ENCODE peak calls at places on chromosome 12, in five cellular contexts. W is heart right ventricle, H is Panc1, P is stomach, U is endodermal cell. V is an unnamed sample.

GRCh38 chr12:96136129-96136528 is 58.0 kb upstream of the ELK3 start:
- DNase-seq in U (no peak), P (no peak), W (no peak), H (no peak), V (peak; percentile 68)

GRCh38 chr12:115468087-115468510 is 784.1 kb upstream of the TBX3 start:
- DNase-seq in H (no peak), U (peak; percentile 87), W (no peak), P (peak; percentile 67), V (no peak)

GRCh38 chr12:108302471-108303311 is 36.4 kb downstream of the CMKLR1 start:
- DNase-seq in U (peak; percentile 92), W (peak; percentile 81), H (no peak), P (peak; percentile 39), V (no peak)

GRCh38 chr12:13093191-13093849 is 10.1 kb downstream of the GSG1 start:
- DNase-seq in W (no peak), U (no peak), P (no peak), H (no peak), V (no peak)

GRCh38 chr12:12722351-12723146 is 5.4 kb downstream of the CDKN1B start:
- DNase-seq in U (peak; percentile 0), H (no peak), W (no peak), P (no peak), V (peak; percentile 87)

GRCh38 chr12:126483145-126484068 is 1418.2 kb downstream of the AACS start:
- DNase-seq in U (no peak), H (no peak), W (no peak), P (no peak), V (no peak)

GRCh38 chr12:52601671-52602070 is 408 bp upstream of the KRT72 start:
- DNase-seq in U (peak; percentile 34), H (no peak), P (no peak), W (no peak), V (peak; percentile 9)

GRCh38 chr12:91926810-91927209 is 218.8 kb downstream of the BTG1 start:
- DNase-seq in U (no peak), W (no peak), H (peak; percentile 24), P (no peak), V (no peak)

GRCh38 chr12:132154341-132154761 is 10.1 kb downstream of the NOC4L start:
- DNase-seq in P (no peak), H (no peak), U (peak; percentile 76), W (peak; percentile 14), V (no peak)
- H3K4me3 ChIP-seq in P (peak overlapping the region; percentile 37), H (no peak overlapping the region), U (no peak overlapping the region), W (peak overlapping the region; percentile 14), V (no peak overlapping the region)

GRCh38 chr12:104752883-104753282 is 205.2 kb downstream of the SLC41A2 start:
- DNase-seq in P (no peak), H (no peak), U (peak; percentile 24), W (no peak), V (no peak)

GRCh38 chr12:104761091-104761490 is 197.0 kb downstream of the SLC41A2 start:
- DNase-seq in P (no peak), W (no peak), H (no peak), U (peak; percentile 83), V (no peak)

GRCh38 chr12:104752016-104752415 is 206.1 kb downstream of the SLC41A2 start:
- DNase-seq in H (no peak), P (no peak), U (peak; percentile 36), W (no peak), V (no peak)

GRCh38 chr12:104758771-104759170 is 199.3 kb downstream of the SLC41A2 start:
- DNase-seq in U (no peak), P (no peak), H (no peak), W (no peak), V (no peak)

DNA sequence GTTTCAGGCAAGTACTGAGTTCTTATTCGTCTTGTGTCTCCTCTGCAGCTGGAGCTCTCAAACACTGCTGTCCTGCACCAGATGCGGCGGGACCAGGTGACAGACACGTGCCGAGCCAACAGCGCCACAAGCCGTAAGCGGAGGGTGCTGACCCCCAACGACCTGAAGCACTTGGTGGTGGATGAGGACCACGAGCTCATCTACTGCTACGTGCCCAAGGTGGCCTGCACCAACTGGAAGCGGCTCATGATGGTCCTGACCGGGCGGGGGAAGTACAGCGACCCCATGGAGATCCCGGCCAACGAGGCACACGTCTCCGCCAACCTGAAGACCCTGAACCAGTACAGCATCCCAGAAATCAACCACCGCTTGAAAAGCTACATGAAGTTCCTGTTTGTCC is 201.2 kb downstream of the SLC41A2 start:
- DNase-seq in P (no peak), U (no peak), H (no peak), W (no peak), V (no peak)
- H3K27ac ChIP-seq in P (no peak overlapping the region), U (no peak overlapping the region), H (no peak overlapping the region), W (no peak overlapping the region), V (no peak overlapping the region)

DNA sequence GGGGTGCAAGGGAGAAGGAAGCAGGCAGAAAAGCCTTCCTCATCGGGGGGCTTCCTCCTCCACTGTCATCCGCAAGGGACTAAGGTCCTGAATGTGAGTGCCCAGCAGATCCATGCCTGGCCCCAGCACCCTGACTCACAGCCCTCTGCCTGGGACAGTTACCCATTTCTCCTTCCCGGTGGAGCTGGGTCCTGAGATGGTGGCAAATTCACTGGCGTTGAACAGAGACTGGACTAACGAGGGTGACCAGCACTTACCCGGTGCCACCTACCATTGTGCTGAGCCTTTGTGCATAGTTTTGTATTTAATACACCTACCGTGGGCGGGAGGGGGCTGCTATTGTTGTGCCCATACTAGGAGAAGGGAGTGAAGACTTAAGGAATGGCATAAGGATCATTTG is 30.9 kb upstream of the PLEKHG6 start:
- DNase-seq in U (peak; percentile 66), W (no peak), H (no peak), P (no peak), V (no peak)
- H3K4me1 ChIP-seq in U (peaks cover 3% of the 10 kb centered on the region), W (peaks cover 14% of the 10 kb centered on the region), H (peaks cover 24% of the 10 kb centered on the region), P (peaks cover 32% of the 10 kb centered on the region), V (peaks cover 38% of the 10 kb centered on the region)

GRCh38 chr12:56334490-56334793 is 642 bp upstream of the PAN2 start:
- DNase-seq in U (no peak), P (no peak), H (no peak), W (no peak), V (no peak)

GRCh38 chr12:56338643-56339422 is at the start of gene IL23A:
- DNase-seq in P (no peak), W (no peak), H (no peak), U (peak; percentile 91), V (no peak)

GRCh38 chr12:56336361-56337167 is 2.1 kb upstream of the IL23A start:
- DNase-seq in W (no peak), H (no peak), U (no peak), P (no peak), V (no peak)

GRCh38 chr12:56333679-56334489 is at the start of gene PAN2:
- DNase-seq in H (peak; percentile 89), W (peak; percentile 93), U (peak; percentile 99), P (peak; percentile 96), V (peak; percentile 96)

DNA sequence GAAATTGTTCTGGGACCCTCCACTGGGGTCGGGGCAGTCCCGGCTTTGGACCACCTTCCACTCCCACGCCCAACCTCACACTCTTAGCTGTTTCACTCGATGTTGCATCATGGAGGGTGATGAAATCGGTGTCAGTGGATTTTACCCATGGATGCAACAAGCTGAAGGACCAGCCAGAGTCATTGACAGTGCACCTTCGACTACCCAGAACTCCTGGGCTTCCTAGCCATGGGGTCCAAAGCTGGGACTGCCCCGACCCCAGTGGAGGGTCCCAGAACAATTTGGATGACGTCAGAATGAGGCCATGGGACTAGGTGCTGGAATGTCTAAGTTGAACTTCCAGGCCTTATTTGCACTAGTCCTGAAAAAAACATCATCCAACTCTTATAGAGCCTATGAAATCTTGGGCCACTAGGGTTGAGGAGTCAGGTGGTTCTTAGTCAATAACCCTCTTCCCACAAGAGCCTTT is 897 bp upstream of the IL23A start:
- DNase-seq in U (no peak), P (no peak), W (no peak), H (no peak), V (no peak)
- H3K4me3 ChIP-seq in U (no peak overlapping the region), P (no peak overlapping the region), W (no peak overlapping the region), H (no peak overlapping the region), V (no peak overlapping the region)

GRCh38 chr12:57866308-57867019 is 19.9 kb upstream of the CTDSP2 start:
- DNase-seq in H (no peak), W (no peak), U (no peak), P (no peak), V (peak; percentile 87)
- H3K27ac ChIP-seq in H (peak overlapping the region; percentile 94), W (peak overlapping the region; percentile 98), U (no peak overlapping the region), P (peak overlapping the region; percentile 96), V (no peak overlapping the region)

DNA sequence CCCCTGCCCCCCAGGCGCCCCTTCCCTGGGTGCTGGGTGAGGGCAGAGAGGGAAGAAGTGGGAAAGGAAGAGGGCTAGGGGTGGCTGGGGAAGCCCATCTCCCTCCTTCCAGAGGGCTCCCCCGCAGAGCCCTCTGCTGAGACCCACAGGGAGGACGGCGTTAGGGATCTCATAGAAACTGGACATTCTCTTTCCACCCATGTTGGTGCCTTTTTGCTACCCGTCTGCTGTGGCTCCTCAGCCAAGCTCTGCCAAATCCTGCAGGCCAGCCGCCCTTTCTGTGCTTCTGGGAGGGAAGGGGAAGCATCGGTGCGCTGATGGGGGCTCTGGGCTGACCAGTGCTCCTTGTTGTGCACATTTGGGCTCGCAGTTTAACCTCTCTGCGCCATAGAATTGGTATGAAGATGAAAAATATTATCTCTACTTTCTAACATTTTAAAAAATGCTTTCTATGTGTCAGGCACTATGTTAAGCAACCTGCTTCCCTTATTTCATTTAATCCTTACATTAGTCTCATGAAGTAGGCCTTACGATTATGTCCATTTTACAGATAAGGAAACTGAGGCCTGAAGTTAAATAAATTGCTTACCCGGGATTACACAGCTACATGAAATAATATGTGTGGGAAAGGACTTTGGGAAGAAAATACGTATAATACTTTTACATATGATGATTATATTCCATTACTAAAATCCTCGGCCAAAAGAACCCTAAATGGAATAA is 981 bp downstream of the SLC48A1 start:
- DNase-seq in H (no peak), W (no peak), P (no peak), U (no peak), V (no peak)
- H3K4me1 ChIP-seq in H (peaks cover 50% of the 10 kb centered on the region), W (peaks cover 60% of the 10 kb centered on the region), P (peaks cover 40% of the 10 kb centered on the region), U (peaks cover under 1% of the 10 kb centered on the region), V (peaks cover 17% of the 10 kb centered on the region)

DNA sequence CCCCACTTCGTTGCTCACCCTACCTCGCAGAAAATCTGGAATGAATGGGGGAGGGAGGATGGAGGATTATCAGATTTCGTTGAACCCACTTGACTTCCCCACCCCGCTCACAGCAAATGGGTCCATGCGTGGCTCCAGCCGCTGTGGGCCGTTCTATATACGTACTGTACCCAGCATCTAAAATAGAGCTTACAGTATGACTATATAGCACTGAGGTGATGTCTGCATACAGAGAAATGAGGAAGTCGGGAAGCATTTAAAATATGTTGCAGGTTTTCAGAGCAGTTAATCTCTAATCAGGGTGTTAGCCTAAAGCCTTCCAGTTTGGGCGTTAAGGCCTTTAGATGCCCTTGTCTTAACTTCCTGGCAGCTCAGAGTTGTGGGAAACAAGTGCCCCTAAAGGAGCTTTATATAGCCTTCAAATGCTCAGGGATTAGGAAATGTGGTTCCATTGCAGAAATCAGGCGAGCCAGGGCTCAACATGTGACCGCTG is 1.4 kb downstream of the BICDL1 start:
- DNase-seq in H (no peak), U (no peak), W (no peak), P (no peak), V (no peak)
- H3K4me3 ChIP-seq in H (peak overlapping the region; percentile 56), U (peak overlapping the region; percentile 80), W (no peak overlapping the region), P (peak overlapping the region; percentile 63), V (no peak overlapping the region)

V was measured in SJSA1.